ENCODE peak calls at places on chromosomes 6 and 20, in eight cellular contexts. Y, F, X, E, H, Q, I and S are unnamed samples.

GRCh38 chr20:22993823-22994222 is 41.3 kb upstream of the SSTR4 start:
- DNase-seq in Y (no peak), F (no peak), X (no peak), E (no peak), H (no peak), Q (no peak), I (no peak), S (no peak)

GRCh38 chr6:27126815-27127537 is 120.5 kb upstream of the PRSS16 start:
- DNase-seq in Y (peak; percentile 82), F (no peak), X (peak; percentile 82), E (peak; percentile 60), H (peak; percentile 92), Q (peak; percentile 81), I (peak; percentile 78), S (no peak)

GRCh38 chr20:51334609-51335008 is 207.9 kb downstream of the NFATC2 start:
- DNase-seq in Y (no peak), F (no peak), X (no peak), E (no peak), H (no peak), Q (no peak), I (no peak), S (no peak)

GRCh38 chr6:40482532-40482931 is 104.6 kb downstream of the LRFN2 start:
- DNase-seq in Y (no peak), F (no peak), X (peak; percentile 12), E (no peak), H (no peak), Q (peak; percentile 32), I (no peak), S (no peak)

GRCh38 chr6:112307707-112308106 is 39.4 kb upstream of the RFPL4B start:
- DNase-seq in Y (no peak), F (no peak), X (no peak), E (no peak), H (no peak), Q (no peak), I (no peak), S (no peak)

GRCh38 chr6:169542491-169542890 is 159.3 kb downstream of the WDR27 start:
- DNase-seq in Y (no peak), F (no peak), X (no peak), E (no peak), H (no peak), Q (no peak), I (no peak), S (no peak)

GRCh38 chr20:49591217-49591865 is 23.4 kb upstream of the PTGIS start:
- DNase-seq in Y (no peak), F (no peak), X (no peak), E (no peak), H (no peak), Q (no peak), I (peak; percentile 24), S (no peak)

GRCh38 chr6:102732908-102733307 is 1339.4 kb downstream of the GRIK2 start:
- DNase-seq in Y (no peak), F (no peak), X (no peak), E (no peak), H (no peak), Q (no peak), I (no peak), S (no peak)

GRCh38 chr6:9315966-9316650 is 880.8 kb upstream of the SLC35B3 start:
- DNase-seq in Y (no peak), F (no peak), X (no peak), E (no peak), H (no peak), Q (no peak), I (no peak), S (no peak)

GRCh38 chr20:13220857-13221297 is at the start of gene ISM1:
- DNase-seq in Y (peak; percentile 8), F (no peak), X (peak; percentile 41), E (peak; percentile 18), H (peak; percentile 43), Q (peak; percentile 38), I (peak; percentile 39), S (no peak)

GRCh38 chr6:35451354-35452185 is 568 bp upstream of the FANCE start:
- DNase-seq in Y (no peak), F (no peak), X (no peak), E (no peak), H (no peak), Q (no peak), I (no peak), S (no peak)

GRCh38 chr6:139271056-139271455 is 20.7 kb downstream of the TXLNB start:
- DNase-seq in Y (no peak), F (no peak), X (no peak), E (no peak), H (no peak), Q (no peak), I (no peak), S (no peak)

GRCh38 chr6:71199796-71200195 is 88.8 kb upstream of the OGFRL1 start:
- DNase-seq in Y (no peak), F (no peak), X (no peak), E (no peak), H (no peak), Q (no peak), I (no peak), S (no peak)

GRCh38 chr6:14732845-14733757 is 512.8 kb upstream of the JARID2 start:
- DNase-seq in Y (no peak), F (no peak), X (no peak), E (peak; percentile 53), H (no peak), Q (no peak), I (peak; percentile 20), S (no peak)

GRCh38 chr6:14986370-14986769 is 259.5 kb upstream of the JARID2 start:
- DNase-seq in Y (no peak), F (no peak), X (no peak), E (no peak), H (no peak), Q (no peak), I (no peak), S (no peak)

GRCh38 chr6:93992976-93993375 is 573.6 kb upstream of the EPHA7 start:
- DNase-seq in Y (no peak), F (no peak), X (no peak), E (no peak), H (no peak), Q (no peak), I (no peak), S (no peak)

GRCh38 chr20:35342154-35342769 is 50.0 kb upstream of the FAM83C start:
- DNase-seq in Y (no peak), F (no peak), X (no peak), E (no peak), H (no peak), Q (peak; percentile 38), I (no peak), S (no peak)

GRCh38 chr6:161152527-161152862 is 121.4 kb downstream of the AGPAT4 start:
- DNase-seq in Y (no peak), F (no peak), X (no peak), E (no peak), H (no peak), Q (no peak), I (no peak), S (no peak)

GRCh38 chr20:4195499-4195898 is 180.1 kb upstream of the RNF24 start:
- DNase-seq in Y (no peak), F (no peak), X (no peak), E (no peak), H (no peak), Q (peak; percentile 61), I (no peak), S (no peak)

GRCh38 chr6:168044521-168045130 is 34.4 kb downstream of the FRMD1 start:
- DNase-seq in Y (no peak), F (no peak), X (no peak), E (no peak), H (no peak), Q (no peak), I (no peak), S (no peak)

GRCh38 chr6:31094389-31094881 is 17.9 kb downstream of the C6orf15 start:
- DNase-seq in Y (no peak), F (no peak), X (no peak), E (no peak), H (no peak), Q (no peak), I (no peak), S (no peak)

GRCh38 chr6:25660512-25660911 is 8.5 kb downstream of the SCGN start:
- DNase-seq in Y (peak; percentile 1), F (peak; percentile 9), X (no peak), E (no peak), H (no peak), Q (no peak), I (no peak), S (no peak)

GRCh38 chr20:63570281-63571086 is 3.6 kb downstream of the HELZ2 start:
- DNase-seq in Y (no peak), F (no peak), X (no peak), E (no peak), H (no peak), Q (no peak), I (no peak), S (no peak)

GRCh38 chr20:37298190-37298939 is 8.9 kb downstream of the MANBAL start:
- DNase-seq in Y (no peak), F (no peak), X (no peak), E (no peak), H (no peak), Q (no peak), I (no peak), S (no peak)

GRCh38 chr6:168514216-168514615 is 73.2 kb downstream of the SMOC2 start:
- DNase-seq in Y (no peak), F (no peak), X (no peak), E (no peak), H (peak; percentile 66), Q (no peak), I (no peak), S (no peak)

GRCh38 chr6:64838726-64839125 is 868.3 kb downstream of the EYS start:
- DNase-seq in Y (no peak), F (peak; percentile 52), X (no peak), E (no peak), H (no peak), Q (no peak), I (no peak), S (no peak)

GRCh38 chr6:328924-329323 is 36.6 kb downstream of the DUSP22 start:
- DNase-seq in Y (no peak), F (no peak), X (no peak), E (no peak), H (no peak), Q (no peak), I (no peak), S (no peak)

GRCh38 chr6:34654061-34654460 is 42.5 kb downstream of the ILRUN start:
- DNase-seq in Y (no peak), F (no peak), X (no peak), E (no peak), H (no peak), Q (no peak), I (no peak), S (no peak)